ENCODE peak calls at places on chromosome 4, in ten cellular contexts. P, N, Q, T, D, B, F, J, A and U are unnamed samples. For H3K36me3, the result is how much of the 10 kb centered on the place peaks cover.

GRCh38 chr4:3070709-3071500 is 3.4 kb downstream of the HTT-AS start:
- DNase-seq in P (no peak), N (no peak), Q (no peak), T (no peak), D (no peak), B (no peak), F (peak), J (no peak), A (no peak), U (no peak)

GRCh38 chr4:41814565-41814964 is 66.0 kb upstream of the PHOX2B start:
- DNase-seq in P (no peak), N (no peak), Q (no peak), T (no peak), D (no peak), B (no peak), F (no peak), J (no peak), A (no peak), U (no peak)

GRCh38 chr4:56958111-56958517 is 19.3 kb downstream of the NOA1 start:
- DNase-seq in P (peak), N (peak), Q (peak), T (peak), D (no peak), B (no peak), F (no peak), J (no peak), A (peak), U (no peak)

GRCh38 chr4:2800691-2801596 is 8.1 kb downstream of the SH3BP2 start:
- DNase-seq in P (peak), N (peak), Q (peak), T (peak), D (peak), B (no peak), F (peak), J (no peak), A (no peak), U (no peak)

GRCh38 chr4:39518484-39518883 is 8.8 kb downstream of the UGDH start:
- DNase-seq in P (no peak), N (no peak), Q (no peak), T (no peak), D (no peak), B (no peak), F (no peak), J (no peak), A (no peak), U (no peak)

GRCh38 chr4:112807999-112808398 is 171.1 kb downstream of the LARP7 start:
- DNase-seq in P (no peak), N (no peak), Q (no peak), T (no peak), D (no peak), B (no peak), F (no peak), J (no peak), A (no peak), U (no peak)

GRCh38 chr4:176981551-176981950 is 188.8 kb upstream of the VEGFC start:
- DNase-seq in P (no peak), N (no peak), Q (no peak), T (no peak), D (no peak), B (no peak), F (no peak), J (no peak), A (no peak), U (no peak)

GRCh38 chr4:85370400-85371032 is 104.4 kb upstream of the ARHGAP24 start:
- DNase-seq in P (no peak), N (no peak), Q (peak), T (no peak), D (peak), B (peak), F (no peak), J (peak), A (no peak), U (peak)

GRCh38 chr4:98374643-98375042 is 113.5 kb downstream of the RAP1GDS1 start:
- DNase-seq in P (no peak), N (no peak), Q (no peak), T (no peak), D (no peak), B (no peak), F (no peak), J (no peak), A (no peak), U (no peak)

GRCh38 chr4:93897559-93897958 is 69.0 kb downstream of the ATOH1 start:
- DNase-seq in P (no peak), N (no peak), Q (no peak), T (no peak), D (peak), B (peak), F (no peak), J (no peak), A (no peak), U (no peak)

GRCh38 chr4:35934370-35934981 is 309.8 kb downstream of the ARAP2 start:
- DNase-seq in P (no peak), N (no peak), Q (no peak), T (no peak), D (peak), B (peak), F (no peak), J (no peak), A (no peak), U (no peak)

GRCh38 chr4:18444286-18444685 is 422.7 kb upstream of the LCORL start:
- DNase-seq in P (no peak), N (no peak), Q (no peak), T (no peak), D (no peak), B (no peak), F (no peak), J (no peak), A (no peak), U (no peak)

GRCh38 chr4:18440527-18441215 is 419.1 kb upstream of the LCORL start:
- DNase-seq in P (no peak), N (no peak), Q (no peak), T (no peak), D (no peak), B (no peak), F (no peak), J (no peak), A (no peak), U (no peak)

GRCh38 chr4:18445110-18445509 is 423.6 kb upstream of the LCORL start:
- DNase-seq in P (no peak), N (no peak), Q (no peak), T (no peak), D (no peak), B (no peak), F (no peak), J (no peak), A (no peak), U (no peak)

GRCh38 chr4:18441676-18442075 is 420.1 kb upstream of the LCORL start:
- DNase-seq in P (no peak), N (no peak), Q (no peak), T (no peak), D (no peak), B (no peak), F (no peak), J (no peak), A (no peak), U (no peak)

GRCh38 chr4:18442957-18443356 is 421.4 kb upstream of the LCORL start:
- DNase-seq in P (no peak), N (no peak), Q (no peak), T (no peak), D (no peak), B (no peak), F (no peak), J (no peak), A (no peak), U (no peak)
- TF ChIP-seq POLR2AphosphoS5 in P (no peak), N (no peak), Q (no peak), T (no peak), D (no peak), B (no peak), F (no peak), J (no peak), A (no peak), U (no peak)

GRCh38 chr4:38067499-38067898 is 107.3 kb downstream of the PTTG2 start:
- DNase-seq in P (no peak), N (no peak), Q (no peak), T (no peak), D (no peak), B (no peak), F (no peak), J (no peak), A (no peak), U (no peak)
- H3K36me3 ChIP-seq in P (under half), N (under half), Q (under half), T (under half), D (under half), B (under half), F (half or more), J (under half), A (under half), U (under half)

DNA sequence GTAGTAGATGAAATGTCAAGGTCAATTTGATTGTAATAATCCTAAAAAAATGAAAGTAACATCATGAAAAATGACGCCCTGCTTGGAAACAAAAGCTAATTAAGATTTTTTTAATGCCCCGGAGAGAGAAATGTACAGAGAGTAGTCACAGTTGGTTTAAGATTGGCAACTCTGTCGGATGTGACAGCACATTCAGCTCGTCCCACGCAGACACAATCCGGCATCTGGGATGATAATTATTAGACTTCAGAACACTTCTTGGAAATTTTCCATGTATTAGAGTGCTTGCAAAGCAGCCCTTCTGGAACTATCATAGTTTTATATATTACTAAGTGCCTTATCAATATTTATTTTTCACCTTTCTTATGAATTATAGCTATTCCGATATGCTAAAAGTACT is 478.0 kb downstream of the PDHA2 start:
- DNase-seq in P (no peak), N (no peak), Q (no peak), T (no peak), D (no peak), B (no peak), F (no peak), J (no peak), A (no peak), U (no peak)
- TF ChIP-seq POLR2AphosphoS5 in P (no peak), N (no peak), Q (no peak), T (no peak), D (no peak), B (no peak), F (no peak), J (no peak), A (no peak), U (no peak)

DNA sequence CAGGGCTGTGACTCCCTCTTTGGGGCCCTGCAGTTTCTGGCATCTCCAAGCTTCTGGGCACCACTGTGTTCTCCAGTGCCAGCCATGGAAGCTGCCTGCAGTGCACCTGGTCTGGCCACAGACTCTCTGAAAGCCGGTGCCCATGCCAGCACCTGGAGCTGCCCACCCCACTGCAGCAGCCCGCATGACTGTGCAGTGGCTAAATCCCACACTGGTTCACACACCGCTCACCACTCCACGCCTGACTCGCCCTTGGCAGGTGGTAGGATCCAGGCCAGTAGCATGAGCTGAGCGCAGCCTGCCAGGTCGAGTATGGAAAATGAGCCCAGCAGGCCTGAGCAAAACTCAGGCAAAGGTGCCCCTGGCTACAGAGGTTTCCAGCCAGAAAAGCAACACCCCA is 72.8 kb upstream of the INTU start:
- DNase-seq in P (no peak), N (no peak), Q (no peak), T (no peak), D (no peak), B (no peak), F (no peak), J (no peak), A (no peak), U (no peak)
- H3K36me3 ChIP-seq in P (under half), N (under half), Q (under half), T (under half), D (under half), B (under half), F (under half), J (under half), A (under half), U (under half)